ENCODE peak calls at places on chromosomes 13 and 19, in ten cellular contexts. T is cardiac fibroblast; V is heart left ventricle; C is mucosa of descending colon; Z is left ventricle myocardium inferior; J is endothelial cell; Q is lower leg skin; Y is HFFc6; K is BE2C; P is CD8-positive, alpha-beta T cell. X is an unnamed sample.

GRCh38 chr13:109869312-109870237 is 83.2 kb upstream of the IRS2 start:
- DNase-seq in Z (peak), K (peak), T (peak), P (peak), C (peak), V (peak), Y (peak), J (no peak), Q (no peak), X (peak)

GRCh38 chr13:29125934-29126424 is 305.8 kb downstream of the MTUS2 start:
- DNase-seq in Q (no peak), V (no peak), P (no peak), Y (no peak), J (no peak), K (no peak), Z (no peak), T (no peak), C (no peak), X (no peak)

GRCh38 chr13:28723806-28724205 is 5.0 kb upstream of the SLC46A3 start:
- DNase-seq in T (no peak), V (peak), P (no peak), J (no peak), Z (no peak), K (no peak), C (no peak), Y (no peak), Q (no peak), X (no peak)

GRCh38 chr13:45537506-45537905 is 72.8 kb downstream of the COG3 start:
- DNase-seq in T (peak), C (no peak), P (no peak), Y (no peak), Z (no peak), J (no peak), Q (no peak), V (no peak), K (no peak), X (no peak)

GRCh38 chr13:19991531-19991930 is 33.0 kb downstream of the ZMYM2 start:
- DNase-seq in V (no peak), Z (no peak), C (no peak), K (no peak), Q (no peak), Y (no peak), J (no peak), T (no peak), P (no peak), X (no peak)

GRCh38 chr13:74423434-74423833 is 289.2 kb upstream of the KLF12 start:
- DNase-seq in V (no peak), J (no peak), Q (no peak), K (no peak), C (no peak), Z (no peak), Y (no peak), T (no peak), P (no peak), X (no peak)

GRCh38 chr19:54208784-54209057 is 8.1 kb downstream of the RPS9 start:
- DNase-seq in V (no peak), C (no peak), J (no peak), Y (no peak), T (no peak), K (no peak), Q (no peak), Z (no peak), P (no peak), X (no peak)

GRCh38 chr13:26601669-26602068 is 44.2 kb downstream of the WASF3 start:
- DNase-seq in V (no peak), T (peak), J (no peak), C (no peak), Q (no peak), K (no peak), P (no peak), Y (peak), Z (no peak), X (no peak)

GRCh38 chr13:75723927-75724326 is 87.8 kb downstream of the LMO7 start:
- DNase-seq in P (no peak), Z (no peak), T (no peak), K (no peak), J (no peak), C (no peak), Q (no peak), Y (no peak), V (no peak), X (no peak)

GRCh38 chr19:10325732-10326131 is 7.6 kb downstream of the RAVER1 start:
- DNase-seq in Y (no peak), P (no peak), Z (no peak), C (no peak), T (no peak), K (no peak), Q (no peak), V (no peak), J (no peak), X (no peak)

GRCh38 chr13:33351324-33351723 is 65.8 kb upstream of the STARD13 start:
- DNase-seq in Y (peak), K (no peak), Q (no peak), V (no peak), T (peak), J (no peak), C (no peak), P (no peak), Z (no peak), X (no peak)

GRCh38 chr13:78680611-78681010 is 21.7 kb upstream of the OBI1 start:
- DNase-seq in K (no peak), V (no peak), Q (no peak), Y (no peak), Z (no peak), P (no peak), C (no peak), J (no peak), T (no peak), X (no peak)

GRCh38 chr13:41054919-41055619 is 6.2 kb upstream of the WBP4 start:
- DNase-seq in C (no peak), V (no peak), T (no peak), J (no peak), Z (no peak), Y (no peak), Q (no peak), P (no peak), K (no peak), X (no peak)

GRCh38 chr19:47427241-47428176 is 8.2 kb upstream of the MEIS3 start:
- DNase-seq in Z (peak), J (peak), V (no peak), Y (peak), P (peak), C (no peak), T (peak), K (peak), Q (peak), X (no peak)

DNA sequence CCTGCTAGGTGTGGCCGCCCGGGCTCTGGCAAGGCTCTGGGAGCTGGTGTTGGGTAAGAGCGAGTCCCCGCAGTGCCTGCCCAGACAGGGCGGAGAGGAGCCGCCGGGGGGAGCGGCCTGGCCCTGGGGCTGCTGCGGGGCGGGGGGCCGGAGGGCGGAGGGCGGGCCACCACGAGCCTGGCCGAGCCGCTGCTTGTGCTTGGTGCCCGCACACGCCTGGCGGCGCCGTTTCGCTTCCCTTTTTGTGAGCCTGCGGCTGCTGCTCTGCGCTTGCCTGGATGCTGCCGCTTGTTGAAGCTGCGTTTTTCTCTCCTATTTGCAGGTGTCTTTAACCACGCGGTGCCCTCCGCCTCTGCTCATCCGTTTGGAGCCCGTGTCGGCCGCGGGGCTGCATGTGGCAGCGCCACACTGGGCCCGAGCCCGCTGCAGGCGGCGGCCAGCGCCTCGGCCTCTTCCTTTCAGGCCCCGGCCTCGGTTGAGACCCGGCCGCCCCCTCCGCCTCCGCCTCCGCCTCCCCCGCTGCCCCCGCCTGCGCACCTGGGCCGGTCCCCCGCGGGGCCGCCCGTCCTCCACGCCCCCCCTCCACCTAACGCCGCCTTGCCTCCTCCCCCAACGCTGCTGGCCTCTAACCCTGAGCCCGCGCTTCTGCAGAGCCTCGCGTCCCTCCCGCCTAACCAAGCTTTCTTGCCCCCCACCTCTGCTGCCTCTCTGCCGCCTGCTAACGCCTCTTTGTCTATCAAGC is 8.5 kb downstream of the PLEKHJ1 start:
- DNase-seq in V (no peak), Q (no peak), J (no peak), P (no peak), K (no peak), Z (no peak), Y (no peak), T (no peak), C (no peak), X (no peak)
- TF ChIP-seq CTCF in V (no peak), Q (no peak), J (no peak), P (no peak), K (no peak), Z (no peak), Y (no peak), T (no peak), C (no peak), X (no peak)

DNA sequence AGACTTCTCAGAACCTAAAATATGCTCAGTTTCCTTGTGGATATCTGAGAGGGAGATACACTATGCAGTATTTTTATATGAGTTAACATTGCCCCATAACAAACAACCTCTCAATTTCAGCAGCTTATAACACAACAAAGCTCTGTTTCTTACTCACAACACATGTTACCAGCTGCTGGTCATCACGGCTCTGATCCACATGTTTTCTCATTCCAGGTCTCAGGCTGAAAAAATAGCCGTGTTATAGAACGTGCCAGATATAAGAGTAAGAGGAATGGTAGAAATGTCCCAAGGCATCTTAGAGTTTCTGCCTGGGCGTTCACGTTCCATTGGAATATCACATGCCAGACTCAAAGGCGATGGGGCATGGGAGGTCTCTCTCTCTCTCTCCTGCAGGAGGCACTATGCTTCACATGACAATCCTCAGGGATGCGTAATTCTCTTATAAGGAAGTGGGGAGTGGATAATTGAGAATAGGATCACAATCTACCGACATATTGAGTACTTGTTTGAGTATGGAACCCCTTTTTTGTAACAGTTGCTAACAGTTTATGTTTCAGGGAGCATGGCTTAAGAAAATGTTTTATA is 246.6 kb downstream of the NHLRC3 start:
- DNase-seq in Q (no peak), C (no peak), Y (peak), T (peak), J (no peak), V (no peak), P (no peak), K (no peak), Z (peak), X (no peak)
- TF ChIP-seq CTCF in Q (no peak), C (no peak), Y (peak), T (no peak), J (no peak), V (no peak), P (no peak), K (no peak), Z (peak), X (no peak)

GRCh38 chr13:65461590-65461989 is 1768.5 kb downstream of the PCDH9 start:
- DNase-seq in T (peak), Q (no peak), K (no peak), J (no peak), V (no peak), Y (no peak), C (no peak), Z (no peak), P (no peak), X (no peak)

GRCh38 chr13:65454403-65454802 is 1775.7 kb downstream of the PCDH9 start:
- DNase-seq in J (no peak), Q (no peak), K (no peak), V (no peak), Y (no peak), Z (no peak), T (no peak), P (no peak), C (no peak), X (no peak)

GRCh38 chr13:65460136-65460535 is 1770.0 kb downstream of the PCDH9 start:
- DNase-seq in Z (no peak), Q (no peak), J (no peak), P (no peak), V (no peak), T (no peak), Y (peak), K (no peak), C (no peak), X (no peak)

GRCh38 chr13:65453982-65454381 is 1776.2 kb downstream of the PCDH9 start:
- DNase-seq in Z (no peak), C (no peak), K (no peak), T (no peak), Q (no peak), Y (no peak), J (no peak), P (no peak), V (no peak), X (no peak)

DNA sequence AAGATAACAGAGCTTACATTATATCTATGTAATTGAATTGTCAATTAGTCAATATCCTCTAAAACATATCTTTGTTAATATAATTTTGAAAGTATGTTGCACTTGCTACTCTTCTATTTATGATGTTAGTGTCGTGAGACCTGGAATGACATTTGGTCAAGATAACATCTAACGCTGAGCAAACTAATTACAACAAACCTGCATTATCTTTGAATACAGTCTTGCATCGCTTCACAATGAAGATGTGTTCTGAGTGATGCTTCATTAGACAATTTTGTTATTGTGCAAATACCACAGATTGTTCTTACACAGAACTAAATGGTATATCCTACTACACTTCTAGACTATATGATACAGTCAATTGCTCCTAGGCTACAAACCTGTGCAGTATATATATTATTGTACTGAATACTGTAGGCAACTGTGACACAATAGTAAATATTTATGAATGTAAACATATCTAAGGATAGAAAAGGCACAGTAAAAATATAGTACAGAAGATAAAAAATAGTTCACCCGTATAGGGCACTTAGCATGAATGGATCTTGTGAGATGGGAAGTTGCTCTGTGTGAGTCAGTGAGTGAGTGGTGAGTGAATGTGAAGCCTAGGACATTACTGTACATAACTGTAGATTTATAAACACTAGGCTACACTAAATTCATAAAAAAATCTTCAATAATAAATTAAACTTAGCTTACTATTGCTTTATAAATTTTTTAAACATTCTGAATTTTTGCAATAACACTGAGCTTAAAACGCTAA is 1773.8 kb downstream of the PCDH9 start:
- DNase-seq in V (no peak), J (no peak), T (no peak), Y (no peak), Z (no peak), Q (no peak), C (no peak), K (no peak), P (no peak), X (no peak)
- TF ChIP-seq CTCF in V (no peak), J (no peak), T (no peak), Y (no peak), Z (no peak), Q (no peak), C (no peak), K (no peak), P (no peak), X (no peak)

DNA sequence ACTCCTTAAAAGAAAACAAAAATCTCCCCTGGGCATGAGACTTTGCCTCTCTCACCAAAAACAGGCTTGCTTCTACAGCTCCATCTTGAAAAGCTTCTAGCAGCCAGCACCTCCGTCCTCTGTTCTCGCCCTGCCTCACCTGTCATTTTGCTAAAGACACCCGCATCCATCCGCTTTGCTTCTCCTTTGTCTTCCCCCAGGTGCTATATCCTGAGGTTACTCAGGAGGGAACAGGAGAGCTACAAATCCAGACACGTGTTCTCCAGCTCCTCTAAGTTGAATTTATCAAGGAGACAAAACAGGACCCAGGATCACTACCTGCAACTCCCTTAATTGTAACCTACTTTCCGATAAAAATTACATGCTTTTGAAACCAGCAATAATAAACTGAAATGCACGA is 221.3 kb downstream of the DCLK1 start:
- DNase-seq in Y (no peak), C (no peak), J (no peak), V (no peak), P (no peak), T (no peak), Z (no peak), Q (no peak), K (no peak), X (peak)
- TF ChIP-seq CTCF in Y (no peak), C (no peak), J (no peak), V (no peak), P (no peak), T (no peak), Z (no peak), Q (no peak), K (no peak), X (no peak)

GRCh38 chr19:50516456-50516855 is 2.7 kb upstream of the ASPDH start:
- DNase-seq in C (peak), P (no peak), Q (no peak), T (no peak), V (peak), Z (no peak), J (no peak), K (no peak), Y (no peak), X (no peak)

GRCh38 chr19:50518091-50519005 is 4.6 kb upstream of the ASPDH start:
- DNase-seq in V (peak), P (no peak), Y (no peak), T (no peak), K (no peak), J (no peak), Z (no peak), C (peak), Q (no peak), X (no peak)

GRCh38 chr19:50515168-50515561 is 1.5 kb upstream of the ASPDH start:
- DNase-seq in T (no peak), Y (no peak), P (no peak), Z (no peak), Q (no peak), V (peak), K (no peak), J (no peak), C (peak), X (no peak)

GRCh38 chr19:50517704-50518075 is 4.0 kb upstream of the ASPDH start:
- DNase-seq in T (no peak), Z (no peak), V (peak), Y (no peak), Q (no peak), C (no peak), J (no peak), K (no peak), P (no peak), X (no peak)

GRCh38 chr19:50516859-50517703 is 3.4 kb upstream of the ASPDH start:
- DNase-seq in Y (no peak), V (peak), P (no peak), C (peak), K (no peak), J (no peak), T (no peak), Q (no peak), Z (no peak), X (no peak)
- TF ChIP-seq CTCF in Y (no peak), V (no peak), P (no peak), C (no peak), K (no peak), J (no peak), T (no peak), Q (no peak), Z (no peak), X (no peak)

DNA sequence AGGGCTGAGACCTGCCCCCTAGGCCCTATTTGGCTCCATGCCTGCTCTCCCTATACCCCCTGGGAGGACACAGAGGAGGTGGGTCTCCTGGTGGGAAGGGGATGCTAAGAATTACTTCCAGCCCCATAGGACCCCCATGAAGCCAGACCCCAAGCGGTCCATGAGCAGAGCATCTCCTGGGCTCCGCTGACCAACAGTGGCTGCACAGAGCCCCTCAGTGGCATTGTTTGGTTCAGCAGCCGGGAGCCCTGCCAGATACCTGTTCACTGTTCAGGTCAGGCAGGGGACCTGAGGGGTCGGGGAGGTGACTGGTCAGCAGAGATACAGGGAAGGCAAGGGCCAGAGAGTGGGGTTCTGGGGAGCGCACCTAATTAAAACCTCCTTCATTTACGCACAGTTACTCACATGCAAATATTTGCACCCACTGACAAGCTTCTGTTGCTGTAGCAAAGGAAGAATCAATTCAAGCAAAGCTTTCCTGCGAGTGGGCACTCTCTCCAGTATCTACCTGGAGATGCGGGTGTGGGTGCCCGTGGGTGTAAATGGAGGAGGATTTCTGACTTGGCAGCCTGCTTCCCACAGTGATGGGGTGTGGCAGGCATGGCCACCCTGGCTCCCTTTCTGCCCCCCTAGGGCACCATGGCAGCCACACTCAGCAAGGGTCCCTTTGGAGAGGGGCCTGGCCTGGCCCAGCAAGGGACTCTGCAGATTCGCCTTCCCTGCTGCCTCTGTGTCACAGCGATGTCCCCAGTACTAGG is 83.5 kb downstream of the CHST8 start:
- DNase-seq in V (peak), J (no peak), Y (no peak), Q (no peak), Z (peak), T (no peak), P (no peak), K (no peak), C (no peak), X (no peak)
- TF ChIP-seq CTCF in V (no peak), J (no peak), Y (no peak), Q (no peak), Z (no peak), T (no peak), P (no peak), K (peak), C (no peak), X (no peak)

DNA sequence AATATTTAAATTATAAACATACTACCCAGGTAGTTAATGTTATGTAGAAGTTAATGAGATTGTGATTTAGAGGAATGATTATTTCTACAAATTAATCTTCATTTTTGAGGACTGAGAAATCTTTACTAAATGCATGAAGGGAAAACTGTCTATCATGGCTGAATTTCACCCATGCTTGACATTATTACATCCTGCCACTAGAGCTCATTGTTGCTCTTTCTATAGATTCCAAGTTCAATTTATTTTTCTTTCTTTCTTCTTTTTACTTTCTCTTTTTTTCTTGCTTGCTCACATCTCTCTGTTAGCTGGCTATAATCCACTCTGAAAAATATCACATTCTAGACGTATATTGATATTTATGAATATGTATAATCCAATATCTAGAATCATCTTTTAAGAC is 505.0 kb upstream of the KLHL1 start:
- DNase-seq in P (no peak), K (no peak), Q (no peak), Y (no peak), J (no peak), Z (no peak), C (no peak), T (no peak), V (no peak), X (no peak)
- TF ChIP-seq CTCF in P (no peak), K (peak), Q (no peak), Y (peak), J (peak), Z (no peak), C (no peak), T (no peak), V (no peak), X (no peak)